ENCODE peak calls at places on chromosome 14, in nine cellular contexts. One of them, this sample, is unnamed.

GRCh38 chr14:87508333-87508732 is 484.6 kb downstream of the GALC start:
- DNase-seq in stomach: no peak
- DNase-seq in foreskin keratinocyte: peak; percentile 91
- DNase-seq in CD8-positive, alpha-beta memory T cell: no peak
- DNase-seq in A549: no peak
- DNase-seq in aorta: no peak
- DNase-seq in heart right ventricle: no peak
- DNase-seq in DND-41: no peak
- DNase-seq in effector memory CD4-positive, alpha-beta T cell: no peak
- DNase-seq in this sample: no peak

GRCh38 chr14:102588821-102589220 is 3.6 kb upstream of the RCOR1 start:
- DNase-seq in foreskin keratinocyte: peak; percentile 18
- DNase-seq in heart right ventricle: no peak
- DNase-seq in effector memory CD4-positive, alpha-beta T cell: no peak
- DNase-seq in DND-41: no peak
- DNase-seq in CD8-positive, alpha-beta memory T cell: no peak
- DNase-seq in stomach: no peak
- DNase-seq in A549: no peak
- DNase-seq in aorta: no peak
- DNase-seq in this sample: no peak

GRCh38 chr14:65462411-65462810 is 49.9 kb downstream of the FUT8 start:
- DNase-seq in effector memory CD4-positive, alpha-beta T cell: no peak
- DNase-seq in DND-41: no peak
- DNase-seq in aorta: no peak
- DNase-seq in A549: no peak
- DNase-seq in stomach: no peak
- DNase-seq in foreskin keratinocyte: peak; percentile 97
- DNase-seq in heart right ventricle: no peak
- DNase-seq in CD8-positive, alpha-beta memory T cell: no peak
- DNase-seq in this sample: no peak

GRCh38 chr14:31770271-31770670 is 209.1 kb downstream of the NUBPL start:
- DNase-seq in A549: no peak
- DNase-seq in effector memory CD4-positive, alpha-beta T cell: no peak
- DNase-seq in DND-41: no peak
- DNase-seq in CD8-positive, alpha-beta memory T cell: no peak
- DNase-seq in aorta: peak; percentile 49
- DNase-seq in foreskin keratinocyte: no peak
- DNase-seq in stomach: no peak
- DNase-seq in heart right ventricle: no peak
- DNase-seq in this sample: no peak

GRCh38 chr14:58954052-58954451 is 234.4 kb upstream of the DAAM1 start:
- DNase-seq in foreskin keratinocyte: no peak
- DNase-seq in DND-41: no peak
- DNase-seq in A549: no peak
- DNase-seq in CD8-positive, alpha-beta memory T cell: no peak
- DNase-seq in effector memory CD4-positive, alpha-beta T cell: no peak
- DNase-seq in stomach: no peak
- DNase-seq in heart right ventricle: no peak
- DNase-seq in aorta: no peak
- DNase-seq in this sample: no peak

GRCh38 chr14:30214014-30214413 is 286.4 kb upstream of the PRKD1 start:
- DNase-seq in DND-41: no peak
- DNase-seq in aorta: no peak
- DNase-seq in CD8-positive, alpha-beta memory T cell: no peak
- DNase-seq in stomach: no peak
- DNase-seq in A549: no peak
- DNase-seq in heart right ventricle: no peak
- DNase-seq in foreskin keratinocyte: peak; percentile 33
- DNase-seq in effector memory CD4-positive, alpha-beta T cell: no peak
- DNase-seq in this sample: no peak

GRCh38 chr14:55556929-55557623 is 22.9 kb upstream of the KTN1 start:
- DNase-seq in stomach: peak; percentile 89
- DNase-seq in CD8-positive, alpha-beta memory T cell: no peak
- DNase-seq in DND-41: no peak
- DNase-seq in effector memory CD4-positive, alpha-beta T cell: no peak
- DNase-seq in A549: peak; percentile 64
- DNase-seq in foreskin keratinocyte: peak; percentile 95
- DNase-seq in heart right ventricle: peak; percentile 83
- DNase-seq in aorta: peak; percentile 76
- DNase-seq in this sample: no peak

GRCh38 chr14:70924521-70924920 is 17.3 kb downstream of the PCNX1 start:
- DNase-seq in CD8-positive, alpha-beta memory T cell: no peak
- DNase-seq in foreskin keratinocyte: no peak
- DNase-seq in effector memory CD4-positive, alpha-beta T cell: no peak
- DNase-seq in DND-41: no peak
- DNase-seq in A549: no peak
- DNase-seq in stomach: no peak
- DNase-seq in heart right ventricle: no peak
- DNase-seq in aorta: no peak
- DNase-seq in this sample: no peak

GRCh38 chr14:77516111-77516510 is 17.5 kb upstream of the ISM2 start:
- DNase-seq in CD8-positive, alpha-beta memory T cell: no peak
- DNase-seq in aorta: no peak
- DNase-seq in A549: no peak
- DNase-seq in stomach: no peak
- DNase-seq in DND-41: no peak
- DNase-seq in effector memory CD4-positive, alpha-beta T cell: no peak
- DNase-seq in heart right ventricle: no peak
- DNase-seq in foreskin keratinocyte: no peak
- DNase-seq in this sample: no peak

GRCh38 chr14:80607430-80608200 is 333.9 kb downstream of the CEP128 start:
- DNase-seq in stomach: no peak
- DNase-seq in aorta: no peak
- DNase-seq in DND-41: no peak
- DNase-seq in effector memory CD4-positive, alpha-beta T cell: no peak
- DNase-seq in foreskin keratinocyte: no peak
- DNase-seq in A549: no peak
- DNase-seq in CD8-positive, alpha-beta memory T cell: no peak
- DNase-seq in heart right ventricle: no peak
- DNase-seq in this sample: no peak

GRCh38 chr14:32458720-32459119 is 129.6 kb downstream of the AKAP6 start:
- DNase-seq in A549: no peak
- DNase-seq in DND-41: no peak
- DNase-seq in stomach: no peak
- DNase-seq in foreskin keratinocyte: no peak
- DNase-seq in CD8-positive, alpha-beta memory T cell: no peak
- DNase-seq in heart right ventricle: no peak
- DNase-seq in effector memory CD4-positive, alpha-beta T cell: no peak
- DNase-seq in aorta: no peak
- DNase-seq in this sample: no peak

GRCh38 chr14:88493392-88494185 is 61.2 kb downstream of the PTPN21 start:
- DNase-seq in CD8-positive, alpha-beta memory T cell: no peak
- DNase-seq in aorta: no peak
- DNase-seq in stomach: no peak
- DNase-seq in foreskin keratinocyte: no peak
- DNase-seq in A549: no peak
- DNase-seq in heart right ventricle: peak; percentile 34
- DNase-seq in effector memory CD4-positive, alpha-beta T cell: no peak
- DNase-seq in DND-41: no peak
- DNase-seq in this sample: no peak

GRCh38 chr14:29446971-29447370 is 480.7 kb downstream of the PRKD1 start:
- DNase-seq in heart right ventricle: no peak
- DNase-seq in DND-41: no peak
- DNase-seq in aorta: no peak
- DNase-seq in stomach: no peak
- DNase-seq in effector memory CD4-positive, alpha-beta T cell: no peak
- DNase-seq in foreskin keratinocyte: peak; percentile 62
- DNase-seq in A549: no peak
- DNase-seq in CD8-positive, alpha-beta memory T cell: no peak
- DNase-seq in this sample: no peak

DNA sequence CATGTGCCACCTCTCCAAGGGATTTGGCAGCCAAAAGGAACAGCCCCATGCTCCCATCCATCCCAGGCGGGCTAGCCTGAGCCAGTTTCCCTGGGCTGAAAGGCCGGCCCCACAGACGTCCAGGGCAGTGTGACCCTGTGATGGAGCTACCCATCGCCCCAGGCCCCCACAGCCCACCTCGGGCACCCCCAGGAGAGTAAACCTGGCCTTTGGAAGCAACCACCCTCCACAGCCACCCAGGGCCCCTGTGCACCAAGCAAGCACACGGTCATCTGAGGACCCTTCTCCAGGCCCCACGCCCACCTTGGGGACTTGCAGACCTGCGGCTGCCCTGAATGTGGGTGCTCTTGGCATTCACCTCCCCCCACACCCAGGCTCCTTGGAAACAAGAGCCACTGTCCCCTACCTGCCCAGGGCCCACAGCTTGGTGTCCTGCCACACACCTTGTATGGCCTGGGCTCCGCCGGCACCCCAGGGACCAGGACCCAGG is 8.4 kb downstream of the AHNAK2 start:
- DNase-seq in aorta: no peak
- DNase-seq in foreskin keratinocyte: no peak
- DNase-seq in stomach: no peak
- DNase-seq in effector memory CD4-positive, alpha-beta T cell: no peak
- DNase-seq in heart right ventricle: no peak
- DNase-seq in A549: no peak
- DNase-seq in DND-41: no peak
- DNase-seq in CD8-positive, alpha-beta memory T cell: no peak
- DNase-seq in this sample: no peak
- H3K4me1 ChIP-seq in aorta: no peaks in the 10 kb centered on the region
- H3K4me1 ChIP-seq in foreskin keratinocyte: peaks cover 18% of the 10 kb centered on the region
- H3K4me1 ChIP-seq in stomach: peaks cover 91% of the 10 kb centered on the region
- H3K4me1 ChIP-seq in effector memory CD4-positive, alpha-beta T cell: peaks cover 2% of the 10 kb centered on the region
- H3K4me1 ChIP-seq in heart right ventricle: peaks cover 48% of the 10 kb centered on the region
- H3K4me1 ChIP-seq in A549: peaks cover 77% of the 10 kb centered on the region
- H3K4me1 ChIP-seq in DND-41: no peaks in the 10 kb centered on the region
- H3K4me1 ChIP-seq in CD8-positive, alpha-beta memory T cell: no peaks in the 10 kb centered on the region
- H3K4me1 ChIP-seq in this sample: no peaks in the 10 kb centered on the region

GRCh38 chr14:68631058-68631690 is 161.7 kb downstream of the ZFP36L1 start:
- DNase-seq in heart right ventricle: no peak
- DNase-seq in effector memory CD4-positive, alpha-beta T cell: no peak
- DNase-seq in foreskin keratinocyte: no peak
- DNase-seq in DND-41: no peak
- DNase-seq in aorta: no peak
- DNase-seq in CD8-positive, alpha-beta memory T cell: no peak
- DNase-seq in stomach: no peak
- DNase-seq in A549: no peak
- DNase-seq in this sample: no peak

GRCh38 chr14:68630611-68631013 is 162.3 kb downstream of the ZFP36L1 start:
- DNase-seq in heart right ventricle: no peak
- DNase-seq in A549: no peak
- DNase-seq in effector memory CD4-positive, alpha-beta T cell: no peak
- DNase-seq in foreskin keratinocyte: no peak
- DNase-seq in CD8-positive, alpha-beta memory T cell: no peak
- DNase-seq in stomach: no peak
- DNase-seq in aorta: no peak
- DNase-seq in DND-41: no peak
- DNase-seq in this sample: no peak

GRCh38 chr14:68631691-68632590 is 160.9 kb downstream of the ZFP36L1 start:
- DNase-seq in foreskin keratinocyte: no peak
- DNase-seq in heart right ventricle: no peak
- DNase-seq in CD8-positive, alpha-beta memory T cell: no peak
- DNase-seq in DND-41: no peak
- DNase-seq in aorta: no peak
- DNase-seq in effector memory CD4-positive, alpha-beta T cell: no peak
- DNase-seq in stomach: no peak
- DNase-seq in A549: no peak
- DNase-seq in this sample: no peak

GRCh38 chr14:68628605-68629310 is 164.1 kb downstream of the ZFP36L1 start:
- DNase-seq in effector memory CD4-positive, alpha-beta T cell: peak; percentile 33
- DNase-seq in aorta: no peak
- DNase-seq in stomach: peak; percentile 79
- DNase-seq in foreskin keratinocyte: peak; percentile 52
- DNase-seq in DND-41: no peak
- DNase-seq in A549: no peak
- DNase-seq in heart right ventricle: no peak
- DNase-seq in CD8-positive, alpha-beta memory T cell: no peak
- DNase-seq in this sample: peak; percentile 22

GRCh38 chr14:68630081-68630571 is 162.7 kb downstream of the ZFP36L1 start:
- DNase-seq in A549: no peak
- DNase-seq in effector memory CD4-positive, alpha-beta T cell: no peak
- DNase-seq in DND-41: no peak
- DNase-seq in stomach: no peak
- DNase-seq in aorta: no peak
- DNase-seq in CD8-positive, alpha-beta memory T cell: no peak
- DNase-seq in heart right ventricle: no peak
- DNase-seq in foreskin keratinocyte: no peak
- DNase-seq in this sample: no peak
- H3K4me1 ChIP-seq in A549: no peaks in the 10 kb centered on the region
- H3K4me1 ChIP-seq in effector memory CD4-positive, alpha-beta T cell: peaks cover 9% of the 10 kb centered on the region
- H3K4me1 ChIP-seq in DND-41: no peaks in the 10 kb centered on the region
- H3K4me1 ChIP-seq in stomach: peaks cover 73% of the 10 kb centered on the region
- H3K4me1 ChIP-seq in aorta: peaks cover 3% of the 10 kb centered on the region
- H3K4me1 ChIP-seq in CD8-positive, alpha-beta memory T cell: peaks cover 6% of the 10 kb centered on the region
- H3K4me1 ChIP-seq in heart right ventricle: peaks cover 76% of the 10 kb centered on the region
- H3K4me1 ChIP-seq in foreskin keratinocyte: peaks cover 16% of the 10 kb centered on the region
- H3K4me1 ChIP-seq in this sample: peaks cover 3% of the 10 kb centered on the region

GRCh38 chr14:67487332-67487731 is 1.2 kb downstream of the TMEM229B start:
- DNase-seq in effector memory CD4-positive, alpha-beta T cell: no peak
- DNase-seq in CD8-positive, alpha-beta memory T cell: no peak
- DNase-seq in foreskin keratinocyte: no peak
- DNase-seq in heart right ventricle: no peak
- DNase-seq in A549: no peak
- DNase-seq in aorta: no peak
- DNase-seq in stomach: no peak
- DNase-seq in DND-41: no peak
- DNase-seq in this sample: no peak
- H3K4me1 ChIP-seq in effector memory CD4-positive, alpha-beta T cell: peaks cover 26% of the 10 kb centered on the region
- H3K4me1 ChIP-seq in CD8-positive, alpha-beta memory T cell: peaks cover 45% of the 10 kb centered on the region
- H3K4me1 ChIP-seq in foreskin keratinocyte: no peaks in the 10 kb centered on the region
- H3K4me1 ChIP-seq in heart right ventricle: peaks cover 51% of the 10 kb centered on the region
- H3K4me1 ChIP-seq in A549: no peaks in the 10 kb centered on the region
- H3K4me1 ChIP-seq in aorta: no peaks in the 10 kb centered on the region
- H3K4me1 ChIP-seq in stomach: peaks cover 14% of the 10 kb centered on the region
- H3K4me1 ChIP-seq in DND-41: peaks cover 25% of the 10 kb centered on the region
- H3K4me1 ChIP-seq in this sample: peaks cover 43% of the 10 kb centered on the region

GRCh38 chr14:20412876-20413784 is at the start of gene TEP1:
- DNase-seq in DND-41: peak; percentile 83
- DNase-seq in foreskin keratinocyte: peak; percentile 87
- DNase-seq in CD8-positive, alpha-beta memory T cell: peak; percentile 70
- DNase-seq in heart right ventricle: peak; percentile 89
- DNase-seq in A549: peak; percentile 88
- DNase-seq in aorta: peak; percentile 94
- DNase-seq in stomach: peak; percentile 90
- DNase-seq in effector memory CD4-positive, alpha-beta T cell: peak; percentile 62
- DNase-seq in this sample: peak; percentile 47

GRCh38 chr14:20412422-20412821 is 879 bp downstream of the TEP1 start:
- DNase-seq in stomach: no peak
- DNase-seq in A549: no peak
- DNase-seq in foreskin keratinocyte: no peak
- DNase-seq in CD8-positive, alpha-beta memory T cell: no peak
- DNase-seq in effector memory CD4-positive, alpha-beta T cell: no peak
- DNase-seq in DND-41: no peak
- DNase-seq in aorta: no peak
- DNase-seq in heart right ventricle: no peak
- DNase-seq in this sample: peak; percentile 24

GRCh38 chr14:20415723-20416622 is 2.7 kb upstream of the TEP1 start:
- DNase-seq in DND-41: peak; percentile 63
- DNase-seq in heart right ventricle: peak; percentile 30
- DNase-seq in foreskin keratinocyte: peak; percentile 37
- DNase-seq in stomach: no peak
- DNase-seq in CD8-positive, alpha-beta memory T cell: no peak
- DNase-seq in A549: peak; percentile 67
- DNase-seq in aorta: no peak
- DNase-seq in effector memory CD4-positive, alpha-beta T cell: peak; percentile 6
- DNase-seq in this sample: no peak

GRCh38 chr14:20417250-20418186 is 4.2 kb upstream of the TEP1 start:
- DNase-seq in DND-41: no peak
- DNase-seq in stomach: no peak
- DNase-seq in CD8-positive, alpha-beta memory T cell: no peak
- DNase-seq in A549: no peak
- DNase-seq in aorta: no peak
- DNase-seq in foreskin keratinocyte: no peak
- DNase-seq in effector memory CD4-positive, alpha-beta T cell: no peak
- DNase-seq in heart right ventricle: no peak
- DNase-seq in this sample: no peak

GRCh38 chr14:20413785-20414117 is 450 bp upstream of the TEP1 start:
- DNase-seq in heart right ventricle: no peak
- DNase-seq in aorta: no peak
- DNase-seq in A549: no peak
- DNase-seq in foreskin keratinocyte: no peak
- DNase-seq in DND-41: peak; percentile 47
- DNase-seq in CD8-positive, alpha-beta memory T cell: no peak
- DNase-seq in effector memory CD4-positive, alpha-beta T cell: no peak
- DNase-seq in stomach: no peak
- DNase-seq in this sample: peak; percentile 33
- H3K4me1 ChIP-seq in heart right ventricle: peaks cover 21% of the 10 kb centered on the region
- H3K4me1 ChIP-seq in aorta: peaks cover 3% of the 10 kb centered on the region
- H3K4me1 ChIP-seq in A549: peaks cover 22% of the 10 kb centered on the region
- H3K4me1 ChIP-seq in foreskin keratinocyte: peaks cover 3% of the 10 kb centered on the region
- H3K4me1 ChIP-seq in DND-41: peaks cover 38% of the 10 kb centered on the region
- H3K4me1 ChIP-seq in CD8-positive, alpha-beta memory T cell: peaks cover 23% of the 10 kb centered on the region
- H3K4me1 ChIP-seq in effector memory CD4-positive, alpha-beta T cell: peaks cover 6% of the 10 kb centered on the region
- H3K4me1 ChIP-seq in stomach: peaks cover 60% of the 10 kb centered on the region
- H3K4me1 ChIP-seq in this sample: peaks cover 17% of the 10 kb centered on the region